ENCODE peak calls at places on chromosomes 7 and 10, in four cellular contexts. N is pancreas, U is cardiac muscle cell, G is lower leg skin. P is an unnamed sample.

GRCh38 chr7:151491859-151492258 is 27.8 kb downstream of the RHEB start:
- DNase-seq in N (no peak), U (peak), G (no peak), P (no peak)

GRCh38 chr10:91010952-91011351 is 90.1 kb upstream of the ANKRD1 start:
- DNase-seq in U (no peak), G (no peak), N (no peak), P (no peak)

GRCh38 chr10:31912289-31912688 is 16.3 kb downstream of the ARHGAP12 start:
- DNase-seq in G (no peak), N (no peak), U (peak), P (no peak)

GRCh38 chr7:28408105-28408973 is 4.0 kb upstream of the CREB5 start:
- DNase-seq in G (peak), N (no peak), U (no peak), P (peak)

GRCh38 chr10:116470768-116471415 is 43.2 kb downstream of the PNLIPRP3 start:
- DNase-seq in U (no peak), G (no peak), N (no peak), P (no peak)

GRCh38 chr7:150992833-150993302 is 2.1 kb downstream of the NOS3 start:
- DNase-seq in N (peak), U (peak), G (no peak), P (no peak)

GRCh38 chr10:66964946-66965345 is 39.1 kb downstream of the LRRTM3 start:
- DNase-seq in U (no peak), N (no peak), G (no peak), P (no peak)

GRCh38 chr10:76868088-76868949 is 769.3 kb downstream of the KCNMA1 start:
- DNase-seq in G (peak), U (no peak), N (no peak), P (no peak)

GRCh38 chr7:47757946-47758371 is 176.0 kb upstream of the TNS3 start:
- DNase-seq in G (peak), N (no peak), U (peak), P (peak)

GRCh38 chr7:7151285-7151684 is 31.1 kb upstream of the C1GALT1 start:
- DNase-seq in U (peak), G (no peak), N (no peak), P (no peak)

GRCh38 chr10:13840036-13840435 is 253.3 kb downstream of the PRPF18 start:
- DNase-seq in U (no peak), N (no peak), G (no peak), P (no peak)

GRCh38 chr10:69696073-69696731 is 66.2 kb downstream of the FAM241B start:
- DNase-seq in U (peak), N (no peak), G (no peak), P (no peak)

GRCh38 chr7:79302281-79302680 is 151.2 kb downstream of the MAGI2 start:
- DNase-seq in G (no peak), U (no peak), N (no peak), P (no peak)

GRCh38 chr7:120856621-120857352 is 1.2 kb downstream of the TSPAN12 start:
- DNase-seq in U (peak), G (no peak), N (peak), P (no peak)

GRCh38 chr10:14087585-14087984 is 243.1 kb downstream of the FRMD4A start:
- DNase-seq in G (no peak), N (no peak), U (no peak), P (no peak)

GRCh38 chr7:95843286-95843685 is 70.9 kb downstream of the DYNC1I1 start:
- DNase-seq in G (no peak), U (peak), N (no peak), P (no peak)

GRCh38 chr7:158133515-158134271 is 453.9 kb downstream of the PTPRN2 start:
- DNase-seq in G (no peak), U (no peak), N (no peak), P (no peak)

GRCh38 chr7:30900053-30900452 is 11.6 kb upstream of the AQP1 start:
- DNase-seq in N (peak), U (no peak), G (no peak), P (no peak)

GRCh38 chr10:132878091-132878729 is 64.2 kb downstream of the CFAP46 start:
- DNase-seq in N (no peak), U (no peak), G (no peak), P (no peak)

GRCh38 chr7:4261038-4261960 is 420.8 kb upstream of the FOXK1 start:
- DNase-seq in U (no peak), N (no peak), G (no peak), P (no peak)

GRCh38 chr7:135167360-135167759 is 3.1 kb downstream of the CYREN start:
- DNase-seq in G (no peak), U (no peak), N (no peak), P (no peak)

GRCh38 chr7:36894190-36894589 is 169.9 kb upstream of the AOAH start:
- DNase-seq in G (no peak), N (no peak), U (no peak), P (no peak)

GRCh38 chr7:138477581-138477980 is 17.5 kb downstream of the TRIM24 start:
- DNase-seq in G (no peak), N (no peak), U (no peak), P (no peak)

GRCh38 chr10:121414366-121414765 is 183.9 kb downstream of the FGFR2 start:
- DNase-seq in G (no peak), N (no peak), U (no peak), P (no peak)

GRCh38 chr10:131860806-131861440 is 39.9 kb upstream of the PPP2R2D start:
- DNase-seq in N (peak), U (no peak), G (no peak), P (no peak)

GRCh38 chr10:63614371-63614891 is 93.2 kb downstream of the REEP3 start:
- DNase-seq in U (peak), N (no peak), G (no peak), P (no peak)

GRCh38 chr10:94324609-94325233 is 38.0 kb downstream of the NOC3L start:
- DNase-seq in N (no peak), U (no peak), G (no peak), P (no peak)

GRCh38 chr7:6621195-6622128 is 6.1 kb downstream of the ZNF853 start:
- DNase-seq in U (no peak), N (no peak), G (no peak), P (no peak)

GRCh38 chr10:18332048-18332447 is 191.8 kb downstream of the CACNB2 start:
- DNase-seq in G (no peak), U (no peak), N (no peak), P (no peak)

GRCh38 chr10:11447571-11447970 is 163.9 kb downstream of the USP6NL start:
- DNase-seq in U (no peak), N (no peak), G (no peak), P (no peak)

GRCh38 chr10:12539350-12540164 is 190.2 kb downstream of the CAMK1D start:
- DNase-seq in G (peak), U (no peak), N (no peak), P (no peak)

GRCh38 chr10:124721295-124722052 is 22.7 kb downstream of the FAM53B start:
- DNase-seq in N (peak), U (peak), G (peak), P (no peak)

GRCh38 chr7:48171190-48171589 is at the start of gene ABCA13:
- DNase-seq in G (no peak), U (no peak), N (no peak), P (no peak)

GRCh38 chr10:92418891-92419290 is 127.9 kb downstream of the MARCHF5 start:
- DNase-seq in G (no peak), U (no peak), N (no peak), P (no peak)

GRCh38 chr10:92418221-92418620 is 127.3 kb downstream of the MARCHF5 start:
- DNase-seq in U (no peak), N (no peak), G (no peak), P (no peak)

GRCh38 chr10:92421550-92421949 is 130.6 kb downstream of the MARCHF5 start:
- DNase-seq in N (no peak), G (no peak), U (no peak), P (no peak)

GRCh38 chr10:92420554-92421275 is 129.7 kb downstream of the MARCHF5 start:
- DNase-seq in N (no peak), G (no peak), U (peak), P (no peak)

GRCh38 chr10:92419740-92420553 is 129.0 kb downstream of the MARCHF5 start:
- DNase-seq in U (peak), G (no peak), N (peak), P (no peak)
- TF ChIP-seq CTCF in U (peak), G (no peak), N (peak), P (peak)

GRCh38 chr10:86586516-86586915 is 64.9 kb upstream of the WAPL start:
- DNase-seq in G (no peak), N (no peak), U (no peak), P (no peak)

GRCh38 chr10:86585726-86586048 is 64.1 kb upstream of the WAPL start:
- DNase-seq in N (no peak), U (no peak), G (no peak), P (no peak)

GRCh38 chr10:86580549-86580886 is 58.9 kb upstream of the WAPL start:
- DNase-seq in G (no peak), U (no peak), N (no peak), P (no peak)

GRCh38 chr10:86585037-86585725 is 63.6 kb upstream of the WAPL start:
- DNase-seq in U (peak), N (peak), G (peak), P (peak)

DNA sequence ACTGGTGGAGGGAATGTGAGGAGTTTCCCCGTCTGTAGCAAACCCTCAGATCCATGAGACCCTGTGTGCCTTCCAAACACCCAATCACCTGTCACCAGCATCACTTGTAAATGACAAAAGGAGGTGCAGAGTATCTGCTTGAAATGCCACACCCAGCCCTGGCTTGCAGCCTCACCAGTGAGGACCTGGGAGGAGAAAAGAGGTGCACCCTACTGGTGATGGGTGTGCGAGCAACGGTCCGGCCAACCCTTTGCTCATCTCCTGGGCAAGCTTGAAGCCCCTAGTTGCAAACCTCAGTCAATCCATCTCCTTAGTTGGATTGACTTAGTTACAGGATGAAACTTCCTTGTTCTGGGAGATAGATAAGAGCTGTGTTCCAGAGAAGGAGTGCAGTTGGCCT is 62.4 kb upstream of the WAPL start:
- DNase-seq in G (no peak), N (no peak), U (no peak), P (no peak)
- TF ChIP-seq CTCF in G (no peak), N (no peak), U (no peak), P (no peak)

GRCh38 chr7:65750511-65751344 is 122.1 kb upstream of the VKORC1L1 start:
- DNase-seq in G (peak), N (peak), U (peak), P (peak)
- TF ChIP-seq CTCF in G (no peak), N (peak), U (no peak), P (peak)

GRCh38 chr7:97844036-97844435 is 28.2 kb downstream of the ASNS start:
- DNase-seq in N (no peak), G (no peak), U (no peak), P (no peak)
- TF ChIP-seq CTCF in N (no peak), G (no peak), U (no peak), P (no peak)

DNA sequence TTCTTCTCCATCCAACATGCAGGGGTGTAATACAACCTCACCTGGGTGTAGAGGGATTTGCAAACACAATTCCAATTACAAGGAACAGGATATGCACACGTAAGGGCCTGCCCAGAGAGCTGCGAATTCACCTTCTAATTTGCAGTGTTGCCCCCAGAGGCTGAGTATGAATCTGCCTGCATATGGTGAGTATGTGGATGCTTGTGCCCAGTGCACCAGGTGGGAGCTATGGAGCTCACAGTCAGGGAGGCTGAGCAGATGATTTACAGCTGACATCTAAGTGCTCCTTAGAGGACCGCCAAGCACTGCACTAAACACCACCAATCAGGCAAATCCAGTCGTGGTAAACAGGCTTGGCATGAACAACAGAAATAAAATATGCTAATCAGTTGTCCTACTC is 132.0 kb downstream of the RELN start:
- DNase-seq in G (no peak), U (no peak), N (no peak), P (no peak)
- TF ChIP-seq CTCF in G (no peak), U (no peak), N (no peak), P (no peak)

DNA sequence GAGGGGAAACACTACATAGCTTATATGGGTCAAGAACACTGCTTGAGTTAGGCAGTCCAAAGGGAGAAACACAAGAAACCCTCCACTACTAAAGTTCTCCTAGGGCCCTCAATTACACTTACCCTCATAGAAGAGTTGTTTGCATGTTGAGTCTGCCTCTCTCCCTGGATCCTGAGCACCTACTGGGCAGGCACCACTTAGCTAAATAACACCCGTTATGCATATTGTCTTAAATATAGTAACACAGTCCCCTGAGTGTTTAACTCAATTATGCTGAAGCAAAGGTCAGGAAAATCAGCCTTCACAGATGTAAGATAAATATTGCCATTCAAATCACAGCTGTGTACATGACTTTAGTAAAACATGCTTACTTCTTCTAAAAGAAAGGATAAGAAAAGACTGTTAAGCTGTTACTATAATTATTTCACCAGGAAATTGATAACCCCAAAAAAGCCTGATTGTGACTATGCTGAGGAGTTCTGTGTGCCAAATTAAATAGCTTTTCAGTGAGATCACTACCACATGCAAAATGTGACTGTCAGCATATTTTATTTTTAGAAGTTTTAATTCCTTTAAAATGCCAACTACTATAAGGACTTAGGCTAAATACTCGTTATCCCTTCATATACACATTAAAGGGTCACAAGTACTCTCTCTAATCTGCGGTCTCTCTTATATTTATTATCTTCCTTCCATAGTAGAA is 733.9 kb upstream of the PHF14 start:
- DNase-seq in G (no peak), U (no peak), N (no peak), P (no peak)
- TF ChIP-seq CTCF in G (no peak), U (no peak), N (no peak), P (no peak)

GRCh38 chr7:24982917-24983316 is 2.9 kb upstream of the OSBPL3 start:
- DNase-seq in G (no peak), U (no peak), N (no peak), P (no peak)
- TF ChIP-seq CTCF in G (no peak), U (peak), N (no peak), P (no peak)

GRCh38 chr7:156892086-156892800 is 740 bp downstream of the LMBR1 start:
- DNase-seq in U (peak), N (peak), G (no peak), P (no peak)

GRCh38 chr7:156896388-156897022 is 3.5 kb upstream of the LMBR1 start:
- DNase-seq in G (no peak), N (no peak), U (no peak), P (no peak)

GRCh38 chr7:156889746-156890145 is 3.2 kb downstream of the LMBR1 start:
- DNase-seq in U (no peak), N (no peak), G (no peak), P (no peak)

GRCh38 chr7:156895024-156895780 is 2.2 kb upstream of the LMBR1 start:
- DNase-seq in U (no peak), N (no peak), G (peak), P (no peak)

GRCh38 chr7:156892821-156893706 is at the start of gene LMBR1:
- DNase-seq in U (peak), G (peak), N (peak), P (peak)
- TF ChIP-seq CTCF in U (peak), G (no peak), N (peak), P (peak)

GRCh38 chr10:118343115-118343514 is 991 bp upstream of the FAM204A start:
- DNase-seq in N (no peak), G (no peak), U (peak), P (no peak)

GRCh38 chr10:118340486-118340885 is 1.6 kb downstream of the FAM204A start:
- DNase-seq in G (no peak), N (no peak), U (no peak), P (no peak)

GRCh38 chr10:118341678-118342637 is at the start of gene FAM204A:
- DNase-seq in G (peak), N (peak), U (peak), P (peak)

GRCh38 chr10:118343549-118343948 is 1.4 kb upstream of the FAM204A start:
- DNase-seq in N (no peak), U (no peak), G (no peak), P (no peak)

GRCh38 chr10:118342638-118343020 is 505 bp upstream of the FAM204A start:
- DNase-seq in G (no peak), U (no peak), N (no peak), P (no peak)
- TF ChIP-seq CTCF in G (no peak), U (no peak), N (no peak), P (no peak)

P was measured in thoracic aorta.